ENCODE peak calls at places on chromosomes 1 and 21, in nine cellular contexts. I, S, R, M, X, B, T, F and A are unnamed samples.
A peak's percentile ranks its signal among the peaks of the same experiment; 100 is the strongest.

GRCh38 chr1:94821636-94822305 is 1.6 kb downstream of the SLC44A3 start:
- DNase-seq in I (no peak), S (no peak), R (no peak), M (no peak), X (no peak), B (peak; percentile 28), T (no peak), F (no peak), A (no peak)

GRCh38 chr1:2546515-2547209 is 9.5 kb upstream of the TNFRSF14 start:
- DNase-seq in I (peak; percentile 88), S (peak; percentile 70), R (peak; percentile 95), M (peak; percentile 88), X (peak; percentile 90), B (peak; percentile 92), T (peak; percentile 95), F (peak; percentile 93), A (peak; percentile 94)

GRCh38 chr1:117671781-117672501 is 66.1 kb downstream of the TENT5C start:
- DNase-seq in I (peak; percentile 59), S (peak; percentile 27), R (no peak), M (no peak), X (peak; percentile 83), B (no peak), T (no peak), F (no peak), A (peak; percentile 75)

GRCh38 chr1:10679521-10680220 is 116.8 kb downstream of the CASZ1 start:
- DNase-seq in I (no peak), S (peak; percentile 70), R (no peak), M (peak; percentile 47), X (peak; percentile 47), B (peak; percentile 91), T (no peak), F (no peak), A (no peak)

GRCh38 chr1:57162607-57163235 is 196.9 kb upstream of the C8B start:
- DNase-seq in I (peak; percentile 41), S (no peak), R (no peak), M (no peak), X (peak; percentile 56), B (no peak), T (no peak), F (no peak), A (no peak)

GRCh38 chr1:106998431-106999002 is 58.0 kb upstream of the PRMT6 start:
- DNase-seq in I (no peak), S (no peak), R (no peak), M (no peak), X (no peak), B (no peak), T (no peak), F (no peak), A (no peak)

GRCh38 chr1:186680031-186681012 is at the start of gene PTGS2:
- DNase-seq in I (peak; percentile 63), S (peak; percentile 92), R (peak; percentile 51), M (peak; percentile 53), X (peak; percentile 78), B (peak; percentile 63), T (peak; percentile 59), F (peak; percentile 92), A (peak; percentile 86)

GRCh38 chr1:193234523-193234922 is 48.1 kb upstream of the B3GALT2 start:
- DNase-seq in I (no peak), S (no peak), R (no peak), M (no peak), X (no peak), B (no peak), T (no peak), F (no peak), A (no peak)

GRCh38 chr1:221100196-221100950 is 221.1 kb downstream of the HLX start:
- DNase-seq in I (no peak), S (peak; percentile 85), R (no peak), M (peak; percentile 62), X (no peak), B (no peak), T (no peak), F (no peak), A (no peak)

GRCh38 chr1:117819301-117819700 is 110.1 kb downstream of the GDAP2 start:
- DNase-seq in I (no peak), S (no peak), R (no peak), M (no peak), X (no peak), B (no peak), T (no peak), F (no peak), A (no peak)

GRCh38 chr1:11284784-11285183 is 11.8 kb downstream of the UBIAD1 start:
- DNase-seq in I (no peak), S (no peak), R (no peak), M (no peak), X (no peak), B (no peak), T (peak; percentile 29), F (no peak), A (no peak)

GRCh38 chr1:202501281-202501680 is 152.8 kb downstream of the PPP1R12B start:
- DNase-seq in I (no peak), S (peak; percentile 43), R (no peak), M (peak; percentile 42), X (no peak), B (peak; percentile 7), T (no peak), F (no peak), A (no peak)

GRCh38 chr1:163013826-163014600 is 55.1 kb upstream of the RGS4 start:
- DNase-seq in I (no peak), S (no peak), R (no peak), M (no peak), X (no peak), B (no peak), T (no peak), F (no peak), A (no peak)

GRCh38 chr1:41918450-41919043 is at the start of gene HIVEP3:
- DNase-seq in I (no peak), S (no peak), R (no peak), M (peak; percentile 58), X (no peak), B (peak; percentile 76), T (no peak), F (no peak), A (no peak)

GRCh38 chr21:14836950-14837349 is 227.8 kb downstream of the NRIP1 start:
- DNase-seq in I (no peak), S (peak; percentile 19), R (no peak), M (peak; percentile 57), X (no peak), B (no peak), T (no peak), F (no peak), A (no peak)

GRCh38 chr1:7454052-7454815 is 316.9 kb upstream of the VAMP3 start:
- DNase-seq in I (peak; percentile 38), S (no peak), R (no peak), M (peak; percentile 67), X (no peak), B (peak; percentile 77), T (no peak), F (no peak), A (no peak)

GRCh38 chr1:13469343-13469742 is 44.5 kb downstream of the LRRC38 start:
- DNase-seq in I (no peak), S (no peak), R (no peak), M (no peak), X (no peak), B (no peak), T (no peak), F (no peak), A (no peak)

GRCh38 chr1:156868341-156868740 is 7.7 kb downstream of the NTRK1 start:
- DNase-seq in I (no peak), S (no peak), R (no peak), M (no peak), X (no peak), B (no peak), T (no peak), F (no peak), A (peak; percentile 57)

GRCh38 chr1:6099787-6100765 is 54.4 kb downstream of the KCNAB2 start:
- DNase-seq in I (peak; percentile 5), S (no peak), R (peak; percentile 30), M (no peak), X (no peak), B (peak; percentile 78), T (no peak), F (no peak), A (peak; percentile 67)

GRCh38 chr1:12424150-12424549 is 193.9 kb downstream of the DHRS3 start:
- DNase-seq in I (no peak), S (peak; percentile 80), R (no peak), M (peak; percentile 60), X (no peak), B (no peak), T (no peak), F (no peak), A (no peak)